ENCODE peak calls at places on chromosome 17, in ten cellular contexts. C is stromal cell of bone marrow; X is GM13976; W is AG09319; T is NCI-H1930; Q is PC-9; L is stimulated activated CD4-positive, alpha-beta T cell treated with anti-CD3 and anti-CD28 coated beads, Interleukin-4, amount 100 ng/mL, for 48 hours; M is hypothalamus; G is AG04450; I is B cell. S is an unnamed sample.

GRCh38 chr17:77778636-77779524 is 179.6 kb upstream of the TNRC6C start:
- DNase-seq in C (no peak), X (no peak), W (no peak), T (no peak), Q (no peak), L (no peak), M (peak), G (no peak), I (no peak), S (no peak)

GRCh38 chr17:13702266-13702665 is 100.5 kb upstream of the HS3ST3A1 start:
- DNase-seq in C (no peak), X (no peak), W (no peak), T (no peak), Q (no peak), L (no peak), M (no peak), G (peak), I (no peak), S (no peak)

GRCh38 chr17:19291646-19292376 is 54.6 kb downstream of the EPN2 start:
- DNase-seq in C (no peak), X (no peak), W (no peak), T (no peak), Q (no peak), L (no peak), M (no peak), G (no peak), I (no peak), S (no peak)

GRCh38 chr17:73748521-73748920 is 104.3 kb upstream of the SDK2 start:
- DNase-seq in C (no peak), X (no peak), W (no peak), T (no peak), Q (no peak), L (no peak), M (no peak), G (no peak), I (no peak), S (no peak)

GRCh38 chr17:15447928-15448579 is 19.4 kb downstream of the CDRT4 start:
- DNase-seq in C (no peak), X (no peak), W (no peak), T (no peak), Q (no peak), L (no peak), M (no peak), G (no peak), I (no peak), S (no peak)

GRCh38 chr17:12744298-12744697 is 45.0 kb upstream of the ARHGAP44 start:
- DNase-seq in C (no peak), X (no peak), W (no peak), T (no peak), Q (no peak), L (no peak), M (no peak), G (no peak), I (no peak), S (no peak)

GRCh38 chr17:6936370-6937028 is 59.4 kb upstream of the ALOX12 start:
- DNase-seq in C (no peak), X (peak), W (no peak), T (no peak), Q (peak), L (no peak), M (peak), G (no peak), I (peak), S (no peak)

GRCh38 chr17:57910462-57910861 is 44.8 kb downstream of the CUEDC1 start:
- DNase-seq in C (no peak), X (no peak), W (no peak), T (no peak), Q (no peak), L (no peak), M (no peak), G (no peak), I (no peak), S (no peak)

GRCh38 chr17:1004769-1005295 is 7.9 kb downstream of the TIMM22 start:
- DNase-seq in C (no peak), X (no peak), W (no peak), T (no peak), Q (no peak), L (no peak), M (no peak), G (no peak), I (no peak), S (no peak)

GRCh38 chr17:76386966-76387765 is 2.8 kb downstream of the SPHK1 start:
- DNase-seq in C (no peak), X (no peak), W (no peak), T (no peak), Q (no peak), L (no peak), M (no peak), G (no peak), I (no peak), S (no peak)

GRCh38 chr17:6660765-6661463 is 9.4 kb downstream of the C17orf100 start:
- DNase-seq in C (no peak), X (peak), W (no peak), T (no peak), Q (no peak), L (no peak), M (no peak), G (no peak), I (peak), S (peak)

GRCh38 chr17:43475494-43476089 is 8.2 kb upstream of the DHX8 start:
- DNase-seq in C (no peak), X (no peak), W (no peak), T (no peak), Q (no peak), L (no peak), M (no peak), G (no peak), I (no peak), S (no peak)

GRCh38 chr17:15894913-15895658 is 49.8 kb upstream of the ADORA2B start:
- DNase-seq in C (no peak), X (no peak), W (no peak), T (no peak), Q (no peak), L (no peak), M (no peak), G (no peak), I (no peak), S (no peak)

GRCh38 chr17:14351493-14351892 is 50.6 kb downstream of the HS3ST3B1 start:
- DNase-seq in C (no peak), X (peak), W (no peak), T (no peak), Q (no peak), L (no peak), M (no peak), G (no peak), I (peak), S (no peak)

S was measured in GM13977.